ENCODE peak calls at places on chromosomes 5 and 9, in seven cellular contexts. M, L, A, N, T, H and Z are unnamed samples.

GRCh38 chr5:159581502-159582249 is 251.4 kb upstream of the IL12B start:
- DNase-seq in M (peak), L (peak), A (peak), N (no peak), T (peak), H (peak), Z (no peak)

GRCh38 chr9:30301271-30301963 is 2083.0 kb upstream of the ACO1 start:
- DNase-seq in M (no peak), L (no peak), A (no peak), N (no peak), T (no peak), H (no peak), Z (no peak)

GRCh38 chr5:137666109-137666850 is 69.6 kb downstream of the KLHL3 start:
- DNase-seq in M (no peak), L (no peak), A (no peak), N (peak), T (no peak), H (peak), Z (no peak)

GRCh38 chr5:67031689-67032088 is 164.9 kb downstream of the CD180 start:
- DNase-seq in M (no peak), L (no peak), A (no peak), N (no peak), T (no peak), H (peak), Z (no peak)

GRCh38 chr9:127537792-127538191 is 74.3 kb upstream of the STXBP1 start:
- DNase-seq in M (no peak), L (no peak), A (no peak), N (no peak), T (no peak), H (no peak), Z (no peak)

GRCh38 chr9:115850548-115851304 is 302.9 kb upstream of the PAPPA start:
- DNase-seq in M (peak), L (no peak), A (no peak), N (no peak), T (peak), H (peak), Z (no peak)

GRCh38 chr5:161086456-161086855 is 234.4 kb upstream of the ATP10B start:
- DNase-seq in M (no peak), L (no peak), A (no peak), N (no peak), T (peak), H (peak), Z (no peak)

GRCh38 chr9:749712-750111 is 91.8 kb upstream of the DMRT1 start:
- DNase-seq in M (no peak), L (no peak), A (no peak), N (no peak), T (no peak), H (peak), Z (no peak)

GRCh38 chr9:121708768-121709488 is 57.5 kb downstream of the DAB2IP start:
- DNase-seq in M (no peak), L (no peak), A (no peak), N (no peak), T (no peak), H (no peak), Z (peak)

GRCh38 chr9:86944974-86945867 is 2.1 kb downstream of the GAS1 start:
- DNase-seq in M (no peak), L (no peak), A (no peak), N (no peak), T (no peak), H (no peak), Z (peak)

GRCh38 chr5:179300834-179301233 is 44.4 kb downstream of the ADAMTS2 start:
- DNase-seq in M (no peak), L (no peak), A (no peak), N (no peak), T (no peak), H (no peak), Z (no peak)

GRCh38 chr9:115229496-115229895 is 111.5 kb upstream of the TNC start:
- DNase-seq in M (no peak), L (no peak), A (peak), N (no peak), T (no peak), H (peak), Z (no peak)